ENCODE peak calls at places on chromosome 11, in six cellular contexts. M is psoas muscle, H is T1000, G is mucosa of gallbladder, Q is tibial artery, L is SW 1271. O is an unnamed sample.

GRCh38 chr11:98625526-98625925 is 395.2 kb upstream of the CNTN5 start:
- DNase-seq in M (no peak), H (no peak), G (no peak), Q (no peak), L (no peak), O (no peak)

GRCh38 chr11:8906629-8907028 is 4.4 kb upstream of the AKIP1 start:
- DNase-seq in M (no peak), H (no peak), G (no peak), Q (no peak), L (peak), O (no peak)

GRCh38 chr11:101053492-101053891 is 76.1 kb downstream of the PGR start:
- DNase-seq in M (no peak), H (no peak), G (no peak), Q (no peak), L (no peak), O (no peak)

GRCh38 chr11:91396243-91397133 is 828.1 kb upstream of the FAT3 start:
- DNase-seq in M (no peak), H (no peak), G (no peak), Q (no peak), L (no peak), O (no peak)

GRCh38 chr11:126808851-126809250 is 191.7 kb downstream of the KIRREL3 start:
- DNase-seq in M (no peak), H (no peak), G (no peak), Q (no peak), L (no peak), O (no peak)

GRCh38 chr11:60927061-60927592 is 2.9 kb downstream of the TMEM132A start:
- DNase-seq in M (no peak), H (no peak), G (no peak), Q (no peak), L (no peak), O (no peak)

GRCh38 chr11:116879789-116880402 is 42.5 kb upstream of the APOA1 start:
- DNase-seq in M (no peak), H (no peak), G (peak), Q (no peak), L (peak), O (peak)

GRCh38 chr11:27373392-27373791 is 10.4 kb upstream of the CCDC34 start:
- DNase-seq in M (no peak), H (no peak), G (no peak), Q (no peak), L (no peak), O (no peak)

GRCh38 chr11:12245091-12245490 is 132.3 kb upstream of the PARVA start:
- DNase-seq in M (no peak), H (no peak), G (no peak), Q (peak), L (no peak), O (no peak)